ENCODE peak calls at places on chromosomes 2 and 18, in ten cellular contexts. O is activated CD4-positive, alpha-beta T cell treated with anti-CD3 and anti-CD28 coated beads for 48 hours; M is brain microvascular endothelial cell; A is WTC11; R is GM13976; I is activated gamma-delta T cell treated with Interleukin-2 at 50 U/mL for 16 hours; L is GM20000; P is MV-4-11; G is cerebellar cortex; W is Kasumi-1. X is an unnamed sample.

GRCh38 chr2:128379021-128380005 is 60.6 kb upstream of the HS6ST1 start:
- DNase-seq in P (no peak), A (peak), O (no peak), L (no peak), R (no peak), I (no peak), W (no peak), M (peak), G (no peak), X (no peak)

GRCh38 chr2:222049946-222050345 is 248.9 kb downstream of the PAX3 start:
- DNase-seq in L (no peak), I (no peak), W (no peak), P (no peak), A (no peak), M (no peak), R (no peak), O (no peak), G (no peak), X (no peak)

GRCh38 chr2:32702303-32703064 is 74.6 kb downstream of the TTC27 start:
- DNase-seq in R (no peak), M (no peak), W (no peak), O (no peak), A (no peak), L (no peak), G (no peak), I (no peak), P (no peak), X (no peak)

GRCh38 chr2:119857742-119858141 is 98.0 kb downstream of the PTPN4 start:
- DNase-seq in R (no peak), W (no peak), P (no peak), M (no peak), I (no peak), A (no peak), G (no peak), O (no peak), L (no peak), X (no peak)

GRCh38 chr2:112750560-112750843 is 13.9 kb downstream of the CKAP2L start:
- DNase-seq in W (no peak), I (no peak), L (no peak), A (no peak), G (no peak), P (no peak), R (no peak), M (peak), O (no peak), X (no peak)

GRCh38 chr2:113892004-113892740 is 2.3 kb downstream of the ACTR3 start:
- DNase-seq in R (no peak), M (no peak), W (no peak), P (no peak), I (no peak), O (no peak), G (no peak), A (no peak), L (no peak), X (no peak)

GRCh38 chr2:36461039-36461681 is 105.6 kb downstream of the CRIM1 start:
- DNase-seq in M (peak), O (no peak), G (peak), I (no peak), W (no peak), P (no peak), R (no peak), L (no peak), A (no peak), X (no peak)

GRCh38 chr18:60174832-60175231 is 197.7 kb downstream of the MC4R start:
- DNase-seq in M (no peak), P (no peak), I (no peak), R (no peak), O (no peak), A (no peak), W (no peak), L (no peak), G (no peak), X (no peak)

GRCh38 chr2:151459368-151459767 is 49.7 kb downstream of the RIF1 start:
- DNase-seq in M (no peak), G (no peak), O (no peak), I (no peak), A (no peak), P (no peak), L (no peak), R (no peak), W (no peak), X (no peak)

GRCh38 chr18:71252351-71252862 is 963.6 kb downstream of the SOCS6 start:
- DNase-seq in L (no peak), G (no peak), A (no peak), I (no peak), P (peak), R (no peak), W (peak), M (no peak), O (no peak), X (no peak)

GRCh38 chr2:429575-430254 is 141.8 kb upstream of the ALKAL2 start:
- DNase-seq in P (no peak), G (no peak), L (no peak), W (no peak), O (peak), A (no peak), I (peak), M (no peak), R (no peak), X (peak)

GRCh38 chr2:43105586-43106562 is 120.5 kb downstream of the ZFP36L2 start:
- DNase-seq in I (no peak), M (peak), L (peak), R (peak), P (peak), G (no peak), A (no peak), O (no peak), W (peak), X (no peak)

GRCh38 chr2:118632921-118633320 is 214.5 kb downstream of the EN1 start:
- DNase-seq in O (no peak), R (peak), L (peak), W (peak), P (no peak), M (no peak), I (no peak), G (no peak), A (no peak), X (no peak)

X was measured in osteocyte.